ENCODE peak calls at places on chromosomes 11 and 22, in ten cellular contexts. J, X, L, H, F, Q, D, E, O and P are unnamed samples.

GRCh38 chr11:33773399-33774355 is 643 bp downstream of the FBXO3 start:
- DNase-seq in J (peak), X (no peak), L (no peak), H (peak), F (no peak), Q (no peak), D (no peak), E (peak), O (peak), P (no peak)

GRCh38 chr11:69468236-69468635 is 13.2 kb upstream of the LINC01488 start:
- DNase-seq in J (no peak), X (no peak), L (no peak), H (no peak), F (no peak), Q (no peak), D (no peak), E (no peak), O (no peak), P (no peak)

GRCh38 chr11:111977141-111978027 is 40.2 kb downstream of the DIXDC1 start:
- DNase-seq in J (peak), X (no peak), L (no peak), H (peak), F (peak), Q (peak), D (no peak), E (peak), O (peak), P (peak)

GRCh38 chr11:101870510-101870909 is 44.3 kb upstream of the CEP126 start:
- DNase-seq in J (no peak), X (peak), L (peak), H (peak), F (no peak), Q (no peak), D (peak), E (peak), O (peak), P (no peak)

GRCh38 chr11:69475141-69475865 is 6.2 kb upstream of the LINC01488 start:
- DNase-seq in J (no peak), X (no peak), L (no peak), H (no peak), F (no peak), Q (no peak), D (no peak), E (no peak), O (no peak), P (peak)

GRCh38 chr11:77065878-77066228 is 918 bp upstream of the CAPN5 start:
- DNase-seq in J (peak), X (peak), L (no peak), H (no peak), F (peak), Q (no peak), D (no peak), E (peak), O (peak), P (peak)

GRCh38 chr11:32385998-32386397 is 49.3 kb downstream of the WT1 start:
- DNase-seq in J (no peak), X (peak), L (peak), H (peak), F (peak), Q (no peak), D (peak), E (peak), O (peak), P (no peak)

GRCh38 chr11:69292221-69292648 is 1.7 kb upstream of the MYEOV start:
- DNase-seq in J (no peak), X (peak), L (no peak), H (no peak), F (peak), Q (no peak), D (peak), E (peak), O (peak), P (peak)

GRCh38 chr11:100719362-100719761 is 32.3 kb downstream of the ARHGAP42 start:
- DNase-seq in J (no peak), X (peak), L (no peak), H (peak), F (no peak), Q (peak), D (peak), E (peak), O (peak), P (no peak)

GRCh38 chr11:63766501-63767270 is 1.9 kb downstream of the ZFTA start:
- DNase-seq in J (no peak), X (no peak), L (no peak), H (no peak), F (no peak), Q (peak), D (no peak), E (peak), O (no peak), P (no peak)

GRCh38 chr11:105000167-105000566 is 22.8 kb downstream of the CASP5 start:
- DNase-seq in J (no peak), X (no peak), L (peak), H (peak), F (no peak), Q (no peak), D (peak), E (peak), O (no peak), P (no peak)

GRCh38 chr11:94934836-94935235 is 38.5 kb downstream of the CWC15 start:
- DNase-seq in J (no peak), X (no peak), L (no peak), H (no peak), F (no peak), Q (no peak), D (no peak), E (peak), O (no peak), P (no peak)

GRCh38 chr22:19514831-19515565 is 9.2 kb downstream of the CLDN5 start:
- DNase-seq in J (no peak), X (no peak), L (no peak), H (peak), F (no peak), Q (no peak), D (no peak), E (peak), O (no peak), P (no peak)

GRCh38 chr11:119181677-119182412 is 3.4 kb upstream of the NHERF4 start:
- DNase-seq in J (no peak), X (no peak), L (no peak), H (no peak), F (no peak), Q (no peak), D (no peak), E (no peak), O (no peak), P (no peak)

GRCh38 chr11:134063096-134063495 is 5.8 kb upstream of the JAM3 start:
- DNase-seq in J (no peak), X (no peak), L (no peak), H (no peak), F (no peak), Q (no peak), D (no peak), E (no peak), O (no peak), P (no peak)

GRCh38 chr22:33864723-33865130 is 55.5 kb downstream of the LARGE1 start:
- DNase-seq in J (no peak), X (peak), L (no peak), H (no peak), F (no peak), Q (no peak), D (no peak), E (peak), O (peak), P (no peak)

GRCh38 chr11:2109541-2110019 is 29.6 kb downstream of the IGF2 start:
- DNase-seq in J (no peak), X (peak), L (no peak), H (no peak), F (no peak), Q (no peak), D (no peak), E (no peak), O (no peak), P (no peak)

GRCh38 chr11:2107941-2108630 is 31.1 kb downstream of the IGF2 start:
- DNase-seq in J (no peak), X (no peak), L (no peak), H (no peak), F (no peak), Q (no peak), D (no peak), E (no peak), O (no peak), P (no peak)

GRCh38 chr11:2107521-2107920 is 31.7 kb downstream of the IGF2 start:
- DNase-seq in J (no peak), X (no peak), L (no peak), H (no peak), F (no peak), Q (no peak), D (no peak), E (no peak), O (no peak), P (no peak)

GRCh38 chr11:2110521-2110920 is 28.7 kb downstream of the IGF2 start:
- DNase-seq in J (no peak), X (no peak), L (no peak), H (no peak), F (no peak), Q (no peak), D (no peak), E (no peak), O (no peak), P (no peak)

DNA sequence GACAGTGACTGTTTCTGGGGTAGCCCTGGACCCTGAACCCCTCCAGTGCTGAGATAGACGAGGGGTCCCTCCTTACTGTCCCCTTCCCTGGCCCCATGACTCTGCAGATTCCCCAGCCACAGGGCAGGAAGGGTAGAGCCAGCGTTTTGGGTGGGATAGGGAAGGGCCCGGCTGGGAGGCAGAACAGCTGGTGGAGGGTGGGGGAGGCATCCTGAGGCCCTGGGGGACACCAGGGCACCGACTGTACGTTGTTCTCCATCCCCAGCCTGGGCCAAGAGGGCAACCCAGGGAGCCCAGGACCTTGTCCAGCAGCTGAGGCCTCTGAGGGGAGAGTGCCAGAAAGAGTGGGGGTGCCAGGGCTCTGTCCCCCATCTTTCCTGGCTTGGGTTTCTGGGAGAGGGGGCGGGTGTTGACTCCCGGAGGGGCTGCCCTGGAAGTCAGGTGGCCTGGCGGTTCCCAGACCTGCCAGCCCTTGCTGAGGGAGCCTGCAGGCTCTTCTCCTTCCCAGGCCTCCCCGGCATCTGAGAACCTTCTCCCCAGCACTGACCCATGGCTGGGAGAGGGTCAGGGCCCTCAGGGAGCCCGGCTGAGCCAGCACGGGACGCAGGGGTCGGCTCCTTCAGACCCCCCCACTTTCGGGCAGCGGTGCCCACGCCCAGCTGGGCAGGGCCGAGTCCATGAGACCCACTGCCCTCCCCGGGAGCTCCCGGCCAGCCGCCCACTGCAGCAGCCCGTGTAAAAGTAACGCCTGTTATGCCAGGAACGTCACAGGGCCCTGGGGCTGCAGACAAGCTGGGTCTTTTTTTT is 30.3 kb downstream of the IGF2 start:
- DNase-seq in J (no peak), X (no peak), L (no peak), H (no peak), F (no peak), Q (no peak), D (no peak), E (no peak), O (no peak), P (peak)
- H3K4me3 ChIP-seq in J (no peak), X (no peak), L (no peak), H (no peak), F (no peak), Q (no peak), D (no peak), E (no peak), O (no peak), P (no peak)

GRCh38 chr11:67429038-67429668 is 859 bp downstream of the RPS6KB2 start:
- DNase-seq in J (no peak), X (no peak), L (no peak), H (no peak), F (no peak), Q (no peak), D (no peak), E (peak), O (no peak), P (no peak)
- H3K4me3 ChIP-seq in J (peak), X (peak), L (peak), H (peak), F (peak), Q (peak), D (peak), E (peak), O (peak), P (peak)

DNA sequence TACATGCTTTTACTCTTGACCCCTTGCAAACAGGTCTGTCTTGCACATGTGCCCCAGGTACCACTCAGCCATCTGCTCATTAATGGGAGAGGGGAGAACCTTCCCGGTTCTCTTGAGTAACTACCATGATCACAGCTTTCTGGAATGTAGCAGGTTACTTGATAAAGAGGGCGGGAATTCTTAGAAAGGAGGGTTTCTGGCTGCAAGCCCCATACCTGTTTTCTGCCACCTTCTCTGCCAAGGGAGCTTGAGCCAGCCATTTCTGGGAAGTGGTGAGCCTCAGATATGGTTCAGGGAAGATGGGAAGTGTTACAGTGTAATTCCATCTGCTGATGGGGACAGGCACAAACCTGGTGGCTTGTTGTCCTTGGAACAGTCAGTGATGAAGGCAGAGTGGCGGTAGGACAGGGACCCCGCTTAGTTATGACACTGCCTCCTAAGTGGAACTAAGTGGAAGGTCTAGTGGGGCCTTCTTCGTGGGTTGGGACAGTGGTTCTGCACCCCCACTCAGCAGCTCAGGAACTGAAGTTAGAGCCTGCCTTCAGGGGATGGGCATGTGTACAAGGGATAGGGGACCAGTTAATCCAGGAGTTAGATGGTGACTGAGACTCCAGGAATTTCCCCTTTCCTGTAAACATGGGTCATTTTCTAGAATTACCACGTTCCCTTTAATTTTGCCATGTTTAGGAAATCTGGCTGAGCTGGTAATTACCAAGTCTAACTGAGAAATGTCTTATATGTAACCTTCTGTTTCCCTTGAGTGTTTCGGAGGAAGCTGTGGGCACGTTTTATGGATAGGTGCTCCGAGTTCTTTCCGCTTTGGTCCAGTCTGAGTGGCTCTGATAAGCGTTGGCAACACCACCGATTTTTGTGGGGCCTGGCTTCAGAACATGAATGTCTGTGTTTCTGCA is 35.2 kb downstream of the BCR start:
- DNase-seq in J (no peak), X (no peak), L (no peak), H (peak), F (no peak), Q (no peak), D (no peak), E (peak), O (peak), P (peak)
- H3K4me3 ChIP-seq in J (no peak), X (no peak), L (no peak), H (no peak), F (no peak), Q (no peak), D (no peak), E (no peak), O (no peak), P (no peak)

DNA sequence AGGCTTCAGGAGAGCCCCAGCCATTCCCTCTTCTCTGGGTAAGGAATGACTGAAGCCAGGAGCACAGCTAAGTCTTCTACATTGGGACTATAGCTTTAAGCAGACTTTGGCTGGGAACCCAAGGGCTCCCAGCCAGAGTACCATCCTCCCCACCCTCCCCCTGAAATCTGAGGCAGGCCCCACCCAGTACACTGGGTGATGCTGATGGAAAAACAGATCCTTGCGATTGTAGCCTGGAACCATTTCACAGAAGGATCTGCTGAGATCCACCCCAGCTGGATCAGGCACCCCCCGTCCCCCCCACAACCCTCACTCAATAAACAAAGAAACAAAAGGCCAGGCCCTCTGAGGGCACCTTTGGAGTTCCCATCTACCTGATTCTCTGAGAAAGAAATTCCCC is 39.8 kb downstream of the IL18BP start:
- DNase-seq in J (peak), X (peak), L (peak), H (peak), F (no peak), Q (peak), D (no peak), E (peak), O (peak), P (peak)
- H3K4me3 ChIP-seq in J (peak), X (peak), L (peak), H (no peak), F (no peak), Q (peak), D (no peak), E (peak), O (peak), P (peak)

DNA sequence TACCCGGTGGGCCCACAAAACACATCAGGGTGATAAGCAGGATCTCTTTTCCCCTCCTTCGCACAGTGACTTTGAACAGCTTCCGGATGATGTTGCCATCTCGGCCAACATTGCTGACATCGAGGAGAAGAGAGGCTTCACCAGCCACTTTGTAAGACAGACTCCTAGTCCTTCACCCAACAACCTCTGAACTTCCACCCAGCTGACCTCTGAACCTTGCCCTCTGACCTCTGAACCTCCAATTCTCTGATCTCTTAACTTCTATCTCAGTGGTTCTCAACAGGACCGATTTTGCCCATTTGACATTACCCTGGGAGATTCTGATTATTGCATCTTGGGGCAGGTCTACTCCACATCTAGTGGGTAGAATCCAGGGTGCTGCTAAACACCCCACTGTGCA is 3.2 kb downstream of the NCF4 start:
- DNase-seq in J (no peak), X (no peak), L (no peak), H (no peak), F (no peak), Q (no peak), D (no peak), E (no peak), O (no peak), P (no peak)
- H3K4me3 ChIP-seq in J (no peak), X (no peak), L (no peak), H (no peak), F (no peak), Q (no peak), D (no peak), E (no peak), O (no peak), P (no peak)

GRCh38 chr11:1487091-1487850 is 692 bp upstream of the MOB2 start:
- DNase-seq in J (no peak), X (no peak), L (no peak), H (no peak), F (no peak), Q (no peak), D (no peak), E (no peak), O (no peak), P (peak)
- H3K4me3 ChIP-seq in J (no peak), X (no peak), L (no peak), H (no peak), F (no peak), Q (no peak), D (no peak), E (no peak), O (no peak), P (no peak)

DNA sequence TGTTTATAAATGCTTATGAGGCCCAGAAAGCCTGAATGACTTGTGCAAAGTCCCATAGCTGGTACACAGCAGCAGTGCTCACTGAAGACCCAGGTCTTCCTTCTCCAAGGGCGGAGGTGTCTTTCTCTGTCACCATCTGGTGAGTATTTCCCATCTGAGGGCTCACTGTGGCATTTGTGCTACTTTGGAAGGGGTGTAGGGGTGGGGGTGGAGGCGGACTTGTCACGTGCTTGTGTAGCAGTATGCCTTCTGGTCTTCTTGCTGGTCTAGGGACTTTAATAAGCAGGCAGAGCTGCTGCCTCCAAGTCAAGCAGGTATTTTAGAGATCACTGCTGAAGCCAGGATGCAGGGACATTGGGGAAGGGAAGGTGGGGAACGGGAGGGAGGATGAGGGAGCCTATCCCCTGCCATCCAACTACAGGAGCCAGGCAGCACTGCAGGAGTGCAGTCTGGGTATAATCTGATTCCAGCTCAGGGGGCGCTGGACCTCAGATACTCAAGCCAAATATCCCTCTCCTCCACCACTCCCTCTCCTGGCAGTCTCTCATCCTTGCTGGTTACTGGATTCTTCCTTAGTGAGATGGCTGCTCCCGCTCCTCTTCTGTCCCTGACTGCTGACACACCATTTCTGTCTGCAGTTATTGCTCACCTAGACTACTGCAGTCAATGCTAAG is 3.4 kb downstream of the ABCC8 start:
- DNase-seq in J (no peak), X (peak), L (no peak), H (peak), F (no peak), Q (peak), D (peak), E (peak), O (no peak), P (no peak)
- H3K4me3 ChIP-seq in J (no peak), X (no peak), L (no peak), H (no peak), F (no peak), Q (no peak), D (no peak), E (no peak), O (no peak), P (no peak)

GRCh38 chr22:50620861-50621490 is 7.0 kb downstream of the ARSA start:
- DNase-seq in J (no peak), X (no peak), L (no peak), H (peak), F (no peak), Q (no peak), D (no peak), E (peak), O (no peak), P (no peak)
- H3K4me3 ChIP-seq in J (peak), X (no peak), L (no peak), H (no peak), F (no peak), Q (peak), D (peak), E (peak), O (peak), P (no peak)

GRCh38 chr11:504053-504993 is 2.7 kb downstream of the RNH1 start:
- DNase-seq in J (peak), X (peak), L (no peak), H (no peak), F (no peak), Q (no peak), D (no peak), E (peak), O (peak), P (peak)
- H3K4me3 ChIP-seq in J (peak), X (peak), L (peak), H (peak), F (no peak), Q (peak), D (peak), E (peak), O (peak), P (peak)